ENCODE peak calls at places on chromosomes 11 and 22, in ten cellular contexts. One of them, this sample, is unnamed.

GRCh38 chr11:94731921-94732601 is 36.1 kb upstream of the AMOTL1 start:
- DNase-seq in activated CD4-positive, alpha-beta T cell treated with anti-CD3 and anti-CD28 coated beads, Interleukin-2, amount 50 U/mL, for 48 hours: no peak
- DNase-seq in HTR-8/SVneo: no peak
- DNase-seq in nephron progenitor cell: no peak
- DNase-seq in activated T-helper 1 cell treated with anti-CD3 and anti-CD28 coated beads, Interleukin-12 subunit alpha, Interleukin-12 subunit beta, Interleukin-2, Interleukin-4 antibody, amounts not matched to agents 30 ng/mL and 10 ng/mL and 1 ng/mL, durations not matched to agents 14 hours and 24 hours and 36 hours: no peak
- DNase-seq in GM23248: peak
- DNase-seq in T-helper 17 cell: no peak
- DNase-seq in GM20000: no peak
- DNase-seq in right lobe of liver: no peak
- DNase-seq in CD4-positive, alpha-beta T cell: no peak
- DNase-seq in this sample: no peak

GRCh38 chr11:19093976-19094375 is 23.0 kb upstream of the ZDHHC13 start:
- DNase-seq in activated CD4-positive, alpha-beta T cell treated with anti-CD3 and anti-CD28 coated beads, Interleukin-2, amount 50 U/mL, for 48 hours: no peak
- DNase-seq in HTR-8/SVneo: no peak
- DNase-seq in nephron progenitor cell: no peak
- DNase-seq in activated T-helper 1 cell treated with anti-CD3 and anti-CD28 coated beads, Interleukin-12 subunit alpha, Interleukin-12 subunit beta, Interleukin-2, Interleukin-4 antibody, amounts not matched to agents 30 ng/mL and 10 ng/mL and 1 ng/mL, durations not matched to agents 14 hours and 24 hours and 36 hours: no peak
- DNase-seq in GM23248: peak
- DNase-seq in T-helper 17 cell: no peak
- DNase-seq in GM20000: no peak
- DNase-seq in right lobe of liver: no peak
- DNase-seq in CD4-positive, alpha-beta T cell: no peak
- DNase-seq in this sample: no peak

GRCh38 chr22:50516068-50516467 is 8.0 kb downstream of the NCAPH2 start:
- DNase-seq in activated CD4-positive, alpha-beta T cell treated with anti-CD3 and anti-CD28 coated beads, Interleukin-2, amount 50 U/mL, for 48 hours: no peak
- DNase-seq in HTR-8/SVneo: no peak
- DNase-seq in nephron progenitor cell: no peak
- DNase-seq in activated T-helper 1 cell treated with anti-CD3 and anti-CD28 coated beads, Interleukin-12 subunit alpha, Interleukin-12 subunit beta, Interleukin-2, Interleukin-4 antibody, amounts not matched to agents 30 ng/mL and 10 ng/mL and 1 ng/mL, durations not matched to agents 14 hours and 24 hours and 36 hours: no peak
- DNase-seq in GM23248: no peak
- DNase-seq in T-helper 17 cell: no peak
- DNase-seq in GM20000: no peak
- DNase-seq in right lobe of liver: no peak
- DNase-seq in CD4-positive, alpha-beta T cell: no peak
- DNase-seq in this sample: no peak

GRCh38 chr22:25741692-25742626 is at the start of gene MYO18B:
- DNase-seq in activated CD4-positive, alpha-beta T cell treated with anti-CD3 and anti-CD28 coated beads, Interleukin-2, amount 50 U/mL, for 48 hours: no peak
- DNase-seq in HTR-8/SVneo: no peak
- DNase-seq in nephron progenitor cell: no peak
- DNase-seq in activated T-helper 1 cell treated with anti-CD3 and anti-CD28 coated beads, Interleukin-12 subunit alpha, Interleukin-12 subunit beta, Interleukin-2, Interleukin-4 antibody, amounts not matched to agents 30 ng/mL and 10 ng/mL and 1 ng/mL, durations not matched to agents 14 hours and 24 hours and 36 hours: no peak
- DNase-seq in GM23248: no peak
- DNase-seq in T-helper 17 cell: no peak
- DNase-seq in GM20000: no peak
- DNase-seq in right lobe of liver: no peak
- DNase-seq in CD4-positive, alpha-beta T cell: no peak
- DNase-seq in this sample: no peak

GRCh38 chr22:42419328-42419881 is 12.8 kb downstream of the NFAM1 start:
- DNase-seq in activated CD4-positive, alpha-beta T cell treated with anti-CD3 and anti-CD28 coated beads, Interleukin-2, amount 50 U/mL, for 48 hours: no peak
- DNase-seq in HTR-8/SVneo: no peak
- DNase-seq in nephron progenitor cell: peak
- DNase-seq in activated T-helper 1 cell treated with anti-CD3 and anti-CD28 coated beads, Interleukin-12 subunit alpha, Interleukin-12 subunit beta, Interleukin-2, Interleukin-4 antibody, amounts not matched to agents 30 ng/mL and 10 ng/mL and 1 ng/mL, durations not matched to agents 14 hours and 24 hours and 36 hours: no peak
- DNase-seq in GM23248: no peak
- DNase-seq in T-helper 17 cell: no peak
- DNase-seq in GM20000: peak
- DNase-seq in right lobe of liver: no peak
- DNase-seq in CD4-positive, alpha-beta T cell: no peak
- DNase-seq in this sample: peak

GRCh38 chr22:29343313-29343805 is 27.9 kb upstream of the RASL10A start:
- DNase-seq in activated CD4-positive, alpha-beta T cell treated with anti-CD3 and anti-CD28 coated beads, Interleukin-2, amount 50 U/mL, for 48 hours: no peak
- DNase-seq in HTR-8/SVneo: no peak
- DNase-seq in nephron progenitor cell: peak
- DNase-seq in activated T-helper 1 cell treated with anti-CD3 and anti-CD28 coated beads, Interleukin-12 subunit alpha, Interleukin-12 subunit beta, Interleukin-2, Interleukin-4 antibody, amounts not matched to agents 30 ng/mL and 10 ng/mL and 1 ng/mL, durations not matched to agents 14 hours and 24 hours and 36 hours: no peak
- DNase-seq in GM23248: peak
- DNase-seq in T-helper 17 cell: no peak
- DNase-seq in GM20000: no peak
- DNase-seq in right lobe of liver: no peak
- DNase-seq in CD4-positive, alpha-beta T cell: no peak
- DNase-seq in this sample: no peak

GRCh38 chr11:86669424-86669823 is 3.0 kb downstream of the ME3 start:
- DNase-seq in activated CD4-positive, alpha-beta T cell treated with anti-CD3 and anti-CD28 coated beads, Interleukin-2, amount 50 U/mL, for 48 hours: no peak
- DNase-seq in HTR-8/SVneo: no peak
- DNase-seq in nephron progenitor cell: no peak
- DNase-seq in activated T-helper 1 cell treated with anti-CD3 and anti-CD28 coated beads, Interleukin-12 subunit alpha, Interleukin-12 subunit beta, Interleukin-2, Interleukin-4 antibody, amounts not matched to agents 30 ng/mL and 10 ng/mL and 1 ng/mL, durations not matched to agents 14 hours and 24 hours and 36 hours: no peak
- DNase-seq in GM23248: no peak
- DNase-seq in T-helper 17 cell: no peak
- DNase-seq in GM20000: no peak
- DNase-seq in right lobe of liver: no peak
- DNase-seq in CD4-positive, alpha-beta T cell: no peak
- DNase-seq in this sample: no peak

GRCh38 chr11:105092255-105093239 is 47.0 kb downstream of the CARD18 start:
- DNase-seq in activated CD4-positive, alpha-beta T cell treated with anti-CD3 and anti-CD28 coated beads, Interleukin-2, amount 50 U/mL, for 48 hours: no peak
- DNase-seq in HTR-8/SVneo: no peak
- DNase-seq in nephron progenitor cell: no peak
- DNase-seq in activated T-helper 1 cell treated with anti-CD3 and anti-CD28 coated beads, Interleukin-12 subunit alpha, Interleukin-12 subunit beta, Interleukin-2, Interleukin-4 antibody, amounts not matched to agents 30 ng/mL and 10 ng/mL and 1 ng/mL, durations not matched to agents 14 hours and 24 hours and 36 hours: no peak
- DNase-seq in GM23248: no peak
- DNase-seq in T-helper 17 cell: no peak
- DNase-seq in GM20000: no peak
- DNase-seq in right lobe of liver: no peak
- DNase-seq in CD4-positive, alpha-beta T cell: no peak
- DNase-seq in this sample: no peak

GRCh38 chr22:19216579-19216978 is 38.0 kb upstream of the SLC25A1 start:
- DNase-seq in activated CD4-positive, alpha-beta T cell treated with anti-CD3 and anti-CD28 coated beads, Interleukin-2, amount 50 U/mL, for 48 hours: no peak
- DNase-seq in HTR-8/SVneo: no peak
- DNase-seq in nephron progenitor cell: no peak
- DNase-seq in activated T-helper 1 cell treated with anti-CD3 and anti-CD28 coated beads, Interleukin-12 subunit alpha, Interleukin-12 subunit beta, Interleukin-2, Interleukin-4 antibody, amounts not matched to agents 30 ng/mL and 10 ng/mL and 1 ng/mL, durations not matched to agents 14 hours and 24 hours and 36 hours: no peak
- DNase-seq in GM23248: no peak
- DNase-seq in T-helper 17 cell: no peak
- DNase-seq in GM20000: no peak
- DNase-seq in right lobe of liver: no peak
- DNase-seq in CD4-positive, alpha-beta T cell: no peak
- DNase-seq in this sample: no peak

This sample was measured in memory B cell.